ENCODE peak calls at places on chromosome 7, in seven cellular contexts. N is ovary, Y is A549, T is heart left ventricle, D is tibial nerve, E is H54, H is NB4. G is an unnamed sample.

GRCh38 chr7:124722292-124722691 is 43.3 kb downstream of the GPR37 start:
- DNase-seq in H (no peak), T (no peak), E (peak; percentile 4), Y (peak; percentile 21), N (no peak), D (no peak), G (no peak)

GRCh38 chr7:151374726-151375125 is 33.1 kb downstream of the NUB1 start:
- DNase-seq in Y (no peak), E (no peak), H (no peak), D (no peak), N (no peak), T (no peak), G (no peak)

GRCh38 chr7:84218681-84219080 is 24.1 kb upstream of the SEMA3A start:
- DNase-seq in H (peak; percentile 9), T (no peak), D (no peak), N (no peak), Y (peak; percentile 52), E (no peak), G (no peak)

GRCh38 chr7:129225931-129226572 is 1.2 kb downstream of the AHCYL2 start:
- DNase-seq in N (no peak), T (no peak), Y (no peak), H (peak; percentile 53), E (no peak), D (no peak), G (no peak)

GRCh38 chr7:117828831-117829230 is 44.4 kb downstream of the CTTNBP2 start:
- DNase-seq in E (no peak), T (no peak), H (no peak), Y (no peak), D (no peak), N (no peak), G (no peak)

GRCh38 chr7:95874541-95875265 is 102.3 kb downstream of the DYNC1I1 start:
- DNase-seq in Y (no peak), D (no peak), H (no peak), N (no peak), E (no peak), T (no peak), G (no peak)

GRCh38 chr7:87852306-87852705 is 23.9 kb downstream of the SLC25A40 start:
- DNase-seq in E (no peak), T (no peak), D (no peak), Y (no peak), H (peak; percentile 34), N (no peak), G (no peak)

GRCh38 chr7:41755100-41755499 is 52.2 kb upstream of the INHBA start:
- DNase-seq in Y (no peak), T (no peak), E (no peak), N (no peak), D (no peak), H (no peak), G (no peak)

GRCh38 chr7:111697771-111698170 is 135.5 kb upstream of the IMMP2L start:
- DNase-seq in E (no peak), Y (no peak), D (no peak), H (no peak), N (no peak), T (no peak), G (no peak)

GRCh38 chr7:2237109-2237602 is 4.4 kb upstream of the MAD1L1 start:
- DNase-seq in N (no peak), H (peak; percentile 67), Y (no peak), D (peak; percentile 32), T (peak; percentile 64), E (no peak), G (no peak)
- TF ChIP-seq POLR2A in N (no peak), H (no peak), Y (no peak), D (no peak), T (no peak), E (no peak), G (no peak)

GRCh38 chr7:155741805-155742204 is 70.5 kb downstream of the SHH start:
- DNase-seq in D (no peak), N (no peak), Y (no peak), H (no peak), E (no peak), T (peak; percentile 40), G (no peak)
- TF ChIP-seq POLR2A in D (no peak), N (no peak), Y (no peak), H (no peak), E (no peak), T (no peak), G (no peak)

GRCh38 chr7:112782498-112782897 is 7.7 kb downstream of the TMEM168 start:
- DNase-seq in H (no peak), N (no peak), E (no peak), T (no peak), Y (no peak), D (no peak), G (no peak)
- TF ChIP-seq POLR2A in H (no peak), N (no peak), E (no peak), T (no peak), Y (no peak), D (no peak), G (no peak)

GRCh38 chr7:77696057-77696642 is at the start of gene RSBN1L:
- DNase-seq in Y (peak; percentile 96), D (peak; percentile 98), N (peak; percentile 98), E (peak; percentile 74), T (peak; percentile 99), H (peak; percentile 100), G (peak; percentile 98)
- TF ChIP-seq POLR2A in Y (peak; percentile 62), D (peak; percentile 97), N (peak; percentile 80), E (peak; percentile 80), T (peak; percentile 93), H (peak; percentile 90), G (peak; percentile 94)

DNA sequence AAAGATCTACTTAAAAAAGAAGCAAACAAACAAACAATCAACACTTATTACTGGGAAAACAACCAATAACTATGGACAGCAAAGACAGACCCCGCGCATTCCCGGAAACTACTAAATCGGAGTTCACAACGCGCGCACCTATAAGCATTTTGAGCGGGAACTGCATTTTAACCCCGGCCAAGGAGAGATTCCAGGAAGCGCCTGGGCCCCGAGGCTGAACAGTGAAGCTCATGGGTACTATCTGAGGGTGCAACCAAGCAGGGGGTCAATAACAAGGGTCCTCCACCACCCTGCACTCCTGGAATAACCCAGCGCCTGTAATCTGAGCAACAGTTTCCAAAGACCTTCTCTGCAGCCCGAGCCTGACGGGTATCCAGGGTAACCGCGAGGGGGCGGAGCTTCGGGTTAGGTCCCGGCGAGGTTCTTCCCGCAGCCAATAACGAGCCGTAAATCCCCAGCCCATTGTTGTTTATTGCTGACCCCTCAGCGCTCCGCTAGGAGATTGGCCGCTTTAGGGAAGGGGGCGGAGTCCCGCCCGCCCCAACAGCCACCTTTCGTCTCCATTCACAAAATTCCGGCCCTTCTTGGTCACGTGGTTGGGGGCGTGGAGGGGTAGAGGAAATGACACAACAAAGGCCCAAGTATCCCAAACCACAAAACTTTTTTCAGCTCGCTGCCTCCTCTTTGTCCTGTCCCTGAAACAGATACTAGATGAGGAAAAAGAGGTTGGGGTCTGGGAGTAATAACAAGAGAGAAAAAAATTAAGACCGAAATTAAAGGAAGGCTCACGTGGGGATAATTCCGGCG is 1.7 kb upstream of the ETV1 start:
- DNase-seq in E (peak; percentile 87), Y (peak; percentile 93), D (peak; percentile 99), T (peak; percentile 97), N (peak; percentile 94), H (peak; percentile 6), G (peak; percentile 96)
- TF ChIP-seq POLR2A in E (peak; percentile 37), Y (no peak), D (peak; percentile 53), T (peak; percentile 66), N (no peak), H (no peak), G (peak; percentile 48)

DNA sequence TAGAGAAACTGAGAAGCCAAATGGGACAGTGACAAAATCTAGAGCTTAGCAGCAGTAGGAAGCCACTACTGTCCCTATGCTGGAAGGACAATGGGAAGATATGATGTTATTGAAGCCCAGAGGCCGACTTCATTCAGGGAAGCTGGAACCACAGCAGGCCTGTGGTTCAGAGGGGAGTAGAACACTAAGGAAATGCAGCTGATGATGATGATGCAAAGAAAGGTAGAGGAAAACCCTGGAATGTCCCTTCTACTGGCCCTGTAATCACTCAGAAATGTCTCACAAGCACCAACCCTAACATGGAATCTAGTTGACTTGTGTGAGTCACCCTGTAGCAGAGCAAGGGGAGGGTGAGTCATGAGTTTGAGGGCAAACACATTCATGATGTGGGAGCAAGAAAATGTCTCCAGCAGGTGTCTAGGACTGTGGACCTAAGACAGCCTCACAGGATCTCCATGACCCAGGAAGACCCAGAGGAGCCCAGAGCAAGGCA is 37.1 kb upstream of the LRRC17 start:
- DNase-seq in N (no peak), H (peak; percentile 76), T (no peak), E (peak; percentile 70), Y (peak; percentile 97), D (no peak), G (no peak)
- TF ChIP-seq POLR2A in N (no peak), H (no peak), T (no peak), E (no peak), Y (no peak), D (no peak), G (no peak)

GRCh38 chr7:27107391-27107900 is 5.0 kb upstream of the HOXA2 start:
- DNase-seq in N (no peak), E (no peak), D (no peak), H (no peak), Y (no peak), T (no peak), G (no peak)

GRCh38 chr7:27106906-27107250 is 4.4 kb upstream of the HOXA2 start:
- DNase-seq in T (no peak), Y (no peak), H (no peak), E (no peak), N (no peak), D (no peak), G (no peak)

GRCh38 chr7:27107901-27108381 is 5.5 kb upstream of the HOXA2 start:
- DNase-seq in N (no peak), T (no peak), H (no peak), D (no peak), E (no peak), Y (no peak), G (no peak)

GRCh38 chr7:27109533-27110162 is 7.2 kb upstream of the HOXA2 start:
- DNase-seq in H (no peak), Y (no peak), D (no peak), T (no peak), N (no peak), E (no peak), G (no peak)

GRCh38 chr7:27108390-27109127 is 6.1 kb upstream of the HOXA2 start:
- DNase-seq in T (no peak), H (no peak), Y (no peak), D (no peak), E (no peak), N (no peak), G (no peak)
- TF ChIP-seq POLR2A in T (peak; percentile 76), H (no peak), Y (no peak), D (peak; percentile 28), E (no peak), N (no peak), G (no peak)